ENCODE peak calls at places on chromosome 1, in eight cellular contexts. One of them, this sample, is unnamed.

GRCh38 chr1:212488436-212489283 is 55.9 kb downstream of the NENF start:
- DNase-seq in NCI-H1092: no peak
- DNase-seq in tibial nerve: peak; percentile 86
- DNase-seq in left ventricle myocardium inferior: no peak
- DNase-seq in T-helper 17 cell: no peak
- DNase-seq in CD8-positive, alpha-beta T cell: no peak
- DNase-seq in A172: peak; percentile 83
- DNase-seq in cardiac muscle cell: no peak
- DNase-seq in this sample: peak; percentile 72

GRCh38 chr1:38029081-38029681 is 16.6 kb downstream of the UTP11 start:
- DNase-seq in tibial nerve: no peak
- DNase-seq in A172: peak; percentile 29
- DNase-seq in cardiac muscle cell: peak; percentile 68
- DNase-seq in CD8-positive, alpha-beta T cell: no peak
- DNase-seq in NCI-H1092: peak; percentile 80
- DNase-seq in left ventricle myocardium inferior: no peak
- DNase-seq in T-helper 17 cell: no peak
- DNase-seq in this sample: no peak

GRCh38 chr1:85289848-85290335 is 13.5 kb upstream of the BCL10 start:
- DNase-seq in NCI-H1092: no peak
- DNase-seq in A172: no peak
- DNase-seq in tibial nerve: no peak
- DNase-seq in T-helper 17 cell: no peak
- DNase-seq in CD8-positive, alpha-beta T cell: no peak
- DNase-seq in cardiac muscle cell: peak; percentile 35
- DNase-seq in left ventricle myocardium inferior: no peak
- DNase-seq in this sample: no peak

GRCh38 chr1:176801553-176802020 is 338.6 kb downstream of the PAPPA2 start:
- DNase-seq in NCI-H1092: no peak
- DNase-seq in tibial nerve: peak; percentile 11
- DNase-seq in T-helper 17 cell: no peak
- DNase-seq in left ventricle myocardium inferior: no peak
- DNase-seq in cardiac muscle cell: peak; percentile 62
- DNase-seq in A172: peak; percentile 14
- DNase-seq in CD8-positive, alpha-beta T cell: no peak
- DNase-seq in this sample: no peak

GRCh38 chr1:8984990-8985389 is 39.3 kb downstream of the CA6 start:
- DNase-seq in left ventricle myocardium inferior: no peak
- DNase-seq in T-helper 17 cell: no peak
- DNase-seq in NCI-H1092: no peak
- DNase-seq in CD8-positive, alpha-beta T cell: no peak
- DNase-seq in A172: no peak
- DNase-seq in cardiac muscle cell: no peak
- DNase-seq in tibial nerve: no peak
- DNase-seq in this sample: no peak

GRCh38 chr1:165960136-165960535 is 132.7 kb downstream of the UCK2 start:
- DNase-seq in NCI-H1092: no peak
- DNase-seq in left ventricle myocardium inferior: no peak
- DNase-seq in A172: no peak
- DNase-seq in tibial nerve: no peak
- DNase-seq in T-helper 17 cell: no peak
- DNase-seq in cardiac muscle cell: no peak
- DNase-seq in CD8-positive, alpha-beta T cell: no peak
- DNase-seq in this sample: peak; percentile 34

GRCh38 chr1:93081716-93082115 is 2.6 kb downstream of the MTF2 start:
- DNase-seq in A172: peak; percentile 19
- DNase-seq in left ventricle myocardium inferior: no peak
- DNase-seq in NCI-H1092: no peak
- DNase-seq in cardiac muscle cell: no peak
- DNase-seq in tibial nerve: no peak
- DNase-seq in CD8-positive, alpha-beta T cell: no peak
- DNase-seq in T-helper 17 cell: no peak
- DNase-seq in this sample: peak; percentile 67

GRCh38 chr1:174428739-174429138 is 19.0 kb upstream of the GPR52 start:
- DNase-seq in T-helper 17 cell: no peak
- DNase-seq in CD8-positive, alpha-beta T cell: no peak
- DNase-seq in tibial nerve: no peak
- DNase-seq in cardiac muscle cell: no peak
- DNase-seq in left ventricle myocardium inferior: no peak
- DNase-seq in A172: no peak
- DNase-seq in NCI-H1092: no peak
- DNase-seq in this sample: no peak

GRCh38 chr1:176241385-176242015 is 34.4 kb upstream of the COP1 start:
- DNase-seq in left ventricle myocardium inferior: no peak
- DNase-seq in tibial nerve: no peak
- DNase-seq in NCI-H1092: no peak
- DNase-seq in T-helper 17 cell: no peak
- DNase-seq in A172: peak; percentile 76
- DNase-seq in CD8-positive, alpha-beta T cell: no peak
- DNase-seq in cardiac muscle cell: no peak
- DNase-seq in this sample: peak; percentile 76

GRCh38 chr1:24112381-24113169 is 640 bp upstream of the MYOM3 start:
- DNase-seq in CD8-positive, alpha-beta T cell: peak; percentile 65
- DNase-seq in left ventricle myocardium inferior: peak; percentile 74
- DNase-seq in NCI-H1092: peak; percentile 29
- DNase-seq in cardiac muscle cell: peak; percentile 69
- DNase-seq in T-helper 17 cell: peak; percentile 20
- DNase-seq in A172: peak; percentile 60
- DNase-seq in tibial nerve: peak; percentile 60
- DNase-seq in this sample: peak; percentile 52

GRCh38 chr1:16484931-16485330 is 29.2 kb downstream of the RNU1-1 start:
- DNase-seq in tibial nerve: no peak
- DNase-seq in CD8-positive, alpha-beta T cell: no peak
- DNase-seq in NCI-H1092: no peak
- DNase-seq in T-helper 17 cell: no peak
- DNase-seq in left ventricle myocardium inferior: no peak
- DNase-seq in cardiac muscle cell: no peak
- DNase-seq in A172: no peak
- DNase-seq in this sample: no peak

GRCh38 chr1:210217482-210217881 is 15.1 kb upstream of the SERTAD4 start:
- DNase-seq in tibial nerve: no peak
- DNase-seq in CD8-positive, alpha-beta T cell: no peak
- DNase-seq in A172: no peak
- DNase-seq in cardiac muscle cell: no peak
- DNase-seq in left ventricle myocardium inferior: no peak
- DNase-seq in NCI-H1092: no peak
- DNase-seq in T-helper 17 cell: no peak
- DNase-seq in this sample: no peak

GRCh38 chr1:208054485-208054884 is 143.6 kb upstream of the CD34 start:
- DNase-seq in left ventricle myocardium inferior: no peak
- DNase-seq in A172: peak; percentile 59
- DNase-seq in cardiac muscle cell: no peak
- DNase-seq in T-helper 17 cell: no peak
- DNase-seq in NCI-H1092: no peak
- DNase-seq in tibial nerve: no peak
- DNase-seq in CD8-positive, alpha-beta T cell: no peak
- DNase-seq in this sample: no peak

GRCh38 chr1:234750922-234751595 is 141.1 kb upstream of the IRF2BP2 start:
- DNase-seq in CD8-positive, alpha-beta T cell: no peak
- DNase-seq in left ventricle myocardium inferior: no peak
- DNase-seq in tibial nerve: no peak
- DNase-seq in NCI-H1092: peak; percentile 78
- DNase-seq in T-helper 17 cell: no peak
- DNase-seq in A172: no peak
- DNase-seq in cardiac muscle cell: no peak
- DNase-seq in this sample: no peak